ENCODE peak calls at places on chromosomes 1 and 21, in nine cellular contexts. J is transverse colon, K is sigmoid colon, C is lower leg skin, W is fibroblast of lung, O is dorsolateral prefrontal cortex, L is H9, A is GM10248, Y is HFFc6. U is an unnamed sample.

GRCh38 chr1:159826436-159827101 is at the start of gene SLAMF8:
- DNase-seq in L (no peak), K (no peak), W (no peak), Y (no peak), O (no peak), A (peak; percentile 55), C (no peak), J (peak; percentile 61), U (no peak)

GRCh38 chr1:25118554-25118953 is 113.7 kb downstream of the SYF2 start:
- DNase-seq in J (no peak), Y (no peak), L (no peak), O (no peak), A (no peak), C (no peak), K (no peak), W (no peak), U (no peak)

GRCh38 chr1:169240449-169241242 is 127.0 kb downstream of the NME7 start:
- DNase-seq in W (peak; percentile 23), J (no peak), K (no peak), A (no peak), Y (no peak), C (no peak), L (no peak), O (no peak), U (peak; percentile 42)

GRCh38 chr1:50783286-50783685 is 176.8 kb downstream of the FAF1 start:
- DNase-seq in A (no peak), W (peak; percentile 15), C (no peak), Y (no peak), L (no peak), J (no peak), K (no peak), O (no peak), U (no peak)

GRCh38 chr1:208304193-208304712 is 60.1 kb upstream of the PLXNA2 start:
- DNase-seq in O (no peak), A (no peak), K (no peak), C (no peak), Y (peak; percentile 15), L (no peak), W (no peak), J (no peak), U (no peak)

GRCh38 chr1:173411835-173412742 is 65.0 kb upstream of the PRDX6 start:
- DNase-seq in K (no peak), O (no peak), Y (peak; percentile 90), C (no peak), L (no peak), A (no peak), J (no peak), W (peak; percentile 85), U (no peak)

GRCh38 chr21:42062543-42063022 is 8.5 kb upstream of the UMODL1 start:
- DNase-seq in W (no peak), O (no peak), A (peak; percentile 82), C (peak; percentile 91), K (no peak), Y (no peak), J (peak; percentile 76), L (no peak), U (no peak)

GRCh38 chr1:204337583-204337982 is 22.1 kb downstream of the PLEKHA6 start:
- DNase-seq in J (peak; percentile 50), K (no peak), C (no peak), O (no peak), W (no peak), Y (no peak), L (no peak), A (no peak), U (no peak)

GRCh38 chr1:164524810-164525209 is 34.2 kb upstream of the PBX1 start:
- DNase-seq in C (no peak), A (no peak), Y (no peak), K (no peak), W (peak; percentile 89), J (no peak), L (no peak), O (no peak), U (no peak)

GRCh38 chr1:43367026-43367903 is 546 bp downstream of the ELOVL1 start:
- DNase-seq in C (no peak), W (no peak), O (no peak), A (peak; percentile 81), K (no peak), Y (no peak), J (peak; percentile 35), L (no peak), U (peak; percentile 80)

GRCh38 chr1:218171302-218171893 is 113.7 kb upstream of the RRP15 start:
- DNase-seq in L (no peak), C (no peak), O (no peak), J (no peak), K (no peak), A (peak; percentile 14), Y (peak; percentile 28), W (peak; percentile 69), U (peak; percentile 16)

DNA sequence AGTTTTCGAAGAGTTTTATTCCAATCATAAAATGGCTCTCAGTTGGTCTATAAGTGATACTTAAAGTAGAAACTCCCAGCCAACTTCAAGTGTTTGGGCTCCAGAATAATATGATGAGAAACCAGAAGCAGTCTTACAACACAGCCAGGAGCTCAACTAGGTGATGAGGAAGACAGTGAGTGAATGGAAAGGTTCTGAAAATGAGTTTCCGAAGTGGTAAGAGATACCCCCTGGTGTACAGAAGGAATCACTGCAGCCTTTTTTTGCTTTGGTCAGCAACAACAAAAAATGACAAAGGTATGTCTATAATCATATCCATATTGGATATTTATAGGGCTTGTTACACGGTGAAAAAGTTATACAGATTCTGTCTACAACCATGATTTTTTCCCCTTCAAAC is 16.5 kb downstream of the KRTAP19-1 start:
- DNase-seq in K (no peak), J (no peak), W (no peak), O (no peak), A (no peak), L (no peak), Y (no peak), C (no peak), U (peak; percentile 7)
- TF ChIP-seq CTCF in K (no peak), J (peak; percentile 22), W (no peak), O (no peak), A (peak; percentile 8), L (peak; percentile 78), Y (peak; percentile 68), C (no peak), U (peak; percentile 69)

GRCh38 chr1:227926216-227926791 is 21.4 kb downstream of the WNT9A start:
- DNase-seq in W (no peak), C (no peak), Y (no peak), L (no peak), O (no peak), K (no peak), A (no peak), J (no peak), U (no peak)

GRCh38 chr1:227928811-227929375 is 18.8 kb downstream of the WNT9A start:
- DNase-seq in K (no peak), A (no peak), W (no peak), Y (no peak), L (no peak), O (no peak), C (no peak), J (no peak), U (no peak)

GRCh38 chr1:227927971-227928741 is 19.6 kb downstream of the WNT9A start:
- DNase-seq in Y (no peak), O (no peak), L (no peak), A (no peak), K (no peak), W (no peak), J (no peak), C (no peak), U (no peak)

GRCh38 chr1:227925582-227926198 is 22.0 kb downstream of the WNT9A start:
- DNase-seq in L (no peak), Y (no peak), C (no peak), W (no peak), J (no peak), A (no peak), O (no peak), K (no peak), U (no peak)

GRCh38 chr1:227926896-227927885 is 20.5 kb downstream of the WNT9A start:
- DNase-seq in A (no peak), W (no peak), O (no peak), K (no peak), C (no peak), L (no peak), J (no peak), Y (no peak), U (no peak)
- TF ChIP-seq CTCF in A (no peak), W (no peak), O (no peak), K (no peak), C (no peak), L (no peak), J (no peak), Y (no peak), U (no peak)

DNA sequence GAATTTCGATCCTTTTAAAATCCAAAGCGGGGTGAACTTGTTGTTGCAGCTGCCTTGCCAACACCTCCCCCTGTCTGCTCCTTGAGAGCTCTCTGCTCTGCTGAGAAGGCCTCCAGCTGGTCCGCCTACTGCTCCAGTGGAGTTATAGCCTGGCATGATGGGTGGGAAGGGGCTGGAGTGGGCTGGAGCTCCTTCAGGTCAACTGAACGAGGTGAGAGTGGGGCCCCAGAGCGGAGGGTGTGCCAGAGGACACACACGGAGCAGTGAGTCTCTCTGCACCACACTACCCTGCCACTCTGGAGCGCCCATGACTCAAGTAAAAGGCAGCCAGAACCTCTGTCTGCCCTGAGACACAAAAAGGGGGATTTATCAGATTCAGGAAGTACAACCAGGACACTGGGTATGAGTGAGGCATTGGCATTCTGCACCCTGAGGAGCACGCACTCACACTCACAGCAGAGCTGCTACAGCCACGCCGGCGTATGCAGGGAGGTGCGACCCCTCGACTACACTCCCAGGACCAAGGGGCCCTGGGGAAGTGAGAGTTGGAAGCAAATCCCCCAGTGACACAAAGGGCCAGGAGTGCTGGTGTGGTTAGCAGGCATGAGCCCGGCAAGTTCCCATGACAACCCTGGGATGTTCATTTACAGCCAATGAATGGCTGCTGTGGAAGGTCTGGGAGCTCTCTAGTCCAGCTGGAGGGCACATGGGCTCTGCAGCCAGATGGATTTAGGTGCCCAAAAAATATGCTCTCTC is 28.0 kb upstream of the EVA1B start:
- DNase-seq in A (no peak), L (no peak), W (peak; percentile 89), O (no peak), Y (peak; percentile 93), K (no peak), C (no peak), J (no peak), U (peak; percentile 86)
- TF ChIP-seq CTCF in A (no peak), L (no peak), W (peak; percentile 34), O (no peak), Y (peak; percentile 43), K (no peak), C (no peak), J (no peak), U (peak; percentile 22)

DNA sequence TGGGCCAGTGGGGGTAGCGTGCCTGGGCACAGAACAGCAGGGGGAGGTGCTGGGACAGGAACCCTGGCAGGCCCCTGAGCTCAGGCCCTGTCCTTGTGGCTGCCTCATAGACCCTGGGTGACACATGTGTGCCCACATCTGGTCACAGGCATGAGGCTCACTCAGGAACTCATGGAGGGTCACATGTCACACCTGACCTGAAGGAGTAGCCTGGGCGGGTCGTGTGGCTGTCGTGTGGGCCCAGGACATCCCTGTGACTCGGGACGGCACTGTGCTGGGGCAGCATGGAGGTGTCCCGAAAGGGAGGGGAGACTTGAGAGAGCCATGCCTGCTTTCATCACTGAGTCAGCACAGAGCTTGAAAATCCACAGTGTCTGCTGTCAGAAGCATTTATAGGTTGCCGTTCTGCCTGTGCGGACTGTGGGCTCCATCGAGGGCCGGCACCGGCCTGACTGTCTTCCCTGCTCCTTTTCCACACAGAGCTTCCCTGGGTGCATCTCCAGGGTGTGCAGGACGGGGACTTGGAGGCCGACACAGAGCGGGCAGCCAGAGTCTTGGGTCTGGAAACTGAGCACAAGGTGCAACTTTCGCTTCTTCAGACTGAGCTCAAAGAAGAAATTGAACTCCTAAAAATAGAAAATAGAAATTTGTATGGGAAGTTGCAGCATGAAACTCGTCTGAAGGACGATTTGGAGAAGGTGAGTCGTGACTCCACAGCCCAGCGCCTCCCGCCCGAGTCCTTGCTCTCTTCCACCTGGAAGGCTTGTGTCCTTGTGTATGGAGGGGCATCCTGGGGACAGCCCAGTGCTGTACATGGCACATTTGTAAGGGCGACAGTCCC is 32.8 kb downstream of the PCNT start:
- DNase-seq in W (no peak), L (no peak), Y (no peak), C (no peak), K (no peak), J (no peak), O (no peak), A (peak; percentile 51), U (no peak)
- TF ChIP-seq CTCF in W (no peak), L (no peak), Y (no peak), C (no peak), K (no peak), J (no peak), O (no peak), A (no peak), U (no peak)

U was measured in mammary epithelial cell.